ENCODE peak calls at places on chromosomes 13 and 19, in four cellular contexts. One of them, this sample, is unnamed.

GRCh38 chr13:47908200-47908902 is 92.7 kb downstream of the SUCLA2 start:
- DNase-seq in DMS 273 treated with DMSO at 0.1 percent for 48 hours: no peak
- DNase-seq in hypothalamus: no peak
- DNase-seq in stimulated activated CD8-positive, alpha-beta memory T cell treated with anti-CD3 and anti-CD28 coated beads, Interleukin-2, amount 100 ng/mL, for 48 hours: no peak
- DNase-seq in this sample: no peak

GRCh38 chr19:5503598-5503997 is 48.4 kb downstream of the ZNRF4 start:
- DNase-seq in DMS 273 treated with DMSO at 0.1 percent for 48 hours: no peak
- DNase-seq in hypothalamus: no peak
- DNase-seq in stimulated activated CD8-positive, alpha-beta memory T cell treated with anti-CD3 and anti-CD28 coated beads, Interleukin-2, amount 100 ng/mL, for 48 hours: no peak
- DNase-seq in this sample: no peak

GRCh38 chr19:17881701-17882100 is 10.0 kb downstream of the SLC5A5 start:
- DNase-seq in DMS 273 treated with DMSO at 0.1 percent for 48 hours: peak
- DNase-seq in stimulated activated CD8-positive, alpha-beta memory T cell treated with anti-CD3 and anti-CD28 coated beads, Interleukin-2, amount 100 ng/mL, for 48 hours: no peak
- DNase-seq in hypothalamus: no peak
- DNase-seq in this sample: no peak

GRCh38 chr13:102900193-102900608 is 54.4 kb downstream of the ERCC5 start:
- DNase-seq in stimulated activated CD8-positive, alpha-beta memory T cell treated with anti-CD3 and anti-CD28 coated beads, Interleukin-2, amount 100 ng/mL, for 48 hours: no peak
- DNase-seq in DMS 273 treated with DMSO at 0.1 percent for 48 hours: no peak
- DNase-seq in hypothalamus: no peak
- DNase-seq in this sample: no peak

GRCh38 chr19:53865523-53865917 is 2.2 kb upstream of the MYADM start:
- DNase-seq in hypothalamus: no peak
- DNase-seq in DMS 273 treated with DMSO at 0.1 percent for 48 hours: no peak
- DNase-seq in stimulated activated CD8-positive, alpha-beta memory T cell treated with anti-CD3 and anti-CD28 coated beads, Interleukin-2, amount 100 ng/mL, for 48 hours: no peak
- DNase-seq in this sample: no peak

GRCh38 chr13:104510422-104510821 is 1444.2 kb upstream of the SLC10A2 start:
- DNase-seq in stimulated activated CD8-positive, alpha-beta memory T cell treated with anti-CD3 and anti-CD28 coated beads, Interleukin-2, amount 100 ng/mL, for 48 hours: no peak
- DNase-seq in DMS 273 treated with DMSO at 0.1 percent for 48 hours: no peak
- DNase-seq in hypothalamus: no peak
- DNase-seq in this sample: no peak

GRCh38 chr13:78603240-78603947 is at the start of gene POU4F1:
- DNase-seq in hypothalamus: no peak
- DNase-seq in stimulated activated CD8-positive, alpha-beta memory T cell treated with anti-CD3 and anti-CD28 coated beads, Interleukin-2, amount 100 ng/mL, for 48 hours: peak
- DNase-seq in DMS 273 treated with DMSO at 0.1 percent for 48 hours: peak
- DNase-seq in this sample: no peak

GRCh38 chr13:24851546-24851945 is 87.6 kb downstream of the RNF17 start:
- DNase-seq in hypothalamus: no peak
- DNase-seq in DMS 273 treated with DMSO at 0.1 percent for 48 hours: no peak
- DNase-seq in stimulated activated CD8-positive, alpha-beta memory T cell treated with anti-CD3 and anti-CD28 coated beads, Interleukin-2, amount 100 ng/mL, for 48 hours: no peak
- DNase-seq in this sample: no peak

GRCh38 chr19:48720251-48720612 is 707 bp upstream of the MAMSTR start:
- DNase-seq in DMS 273 treated with DMSO at 0.1 percent for 48 hours: no peak
- DNase-seq in hypothalamus: no peak
- DNase-seq in stimulated activated CD8-positive, alpha-beta memory T cell treated with anti-CD3 and anti-CD28 coated beads, Interleukin-2, amount 100 ng/mL, for 48 hours: no peak
- DNase-seq in this sample: no peak

GRCh38 chr13:46160065-46160464 is 21.9 kb downstream of the LCP1 start:
- DNase-seq in hypothalamus: no peak
- DNase-seq in stimulated activated CD8-positive, alpha-beta memory T cell treated with anti-CD3 and anti-CD28 coated beads, Interleukin-2, amount 100 ng/mL, for 48 hours: no peak
- DNase-seq in DMS 273 treated with DMSO at 0.1 percent for 48 hours: no peak
- DNase-seq in this sample: no peak

GRCh38 chr19:9883231-9883758 is 48.2 kb downstream of the PIN1 start:
- DNase-seq in stimulated activated CD8-positive, alpha-beta memory T cell treated with anti-CD3 and anti-CD28 coated beads, Interleukin-2, amount 100 ng/mL, for 48 hours: no peak
- DNase-seq in DMS 273 treated with DMSO at 0.1 percent for 48 hours: peak
- DNase-seq in hypothalamus: no peak
- DNase-seq in this sample: no peak

GRCh38 chr19:46737761-46738171 is 8.1 kb upstream of the FKRP start:
- DNase-seq in hypothalamus: no peak
- DNase-seq in DMS 273 treated with DMSO at 0.1 percent for 48 hours: no peak
- DNase-seq in stimulated activated CD8-positive, alpha-beta memory T cell treated with anti-CD3 and anti-CD28 coated beads, Interleukin-2, amount 100 ng/mL, for 48 hours: no peak
- DNase-seq in this sample: no peak

GRCh38 chr13:31409678-31410356 is 210.0 kb downstream of the B3GLCT start:
- DNase-seq in stimulated activated CD8-positive, alpha-beta memory T cell treated with anti-CD3 and anti-CD28 coated beads, Interleukin-2, amount 100 ng/mL, for 48 hours: no peak
- DNase-seq in hypothalamus: no peak
- DNase-seq in DMS 273 treated with DMSO at 0.1 percent for 48 hours: no peak
- DNase-seq in this sample: no peak

GRCh38 chr13:40580566-40581276 is 85.7 kb downstream of the FOXO1 start:
- DNase-seq in hypothalamus: no peak
- DNase-seq in stimulated activated CD8-positive, alpha-beta memory T cell treated with anti-CD3 and anti-CD28 coated beads, Interleukin-2, amount 100 ng/mL, for 48 hours: no peak
- DNase-seq in DMS 273 treated with DMSO at 0.1 percent for 48 hours: no peak
- DNase-seq in this sample: no peak

GRCh38 chr13:89846890-89847585 is 1500.4 kb upstream of the MIR17HG start:
- DNase-seq in DMS 273 treated with DMSO at 0.1 percent for 48 hours: no peak
- DNase-seq in hypothalamus: no peak
- DNase-seq in stimulated activated CD8-positive, alpha-beta memory T cell treated with anti-CD3 and anti-CD28 coated beads, Interleukin-2, amount 100 ng/mL, for 48 hours: no peak
- DNase-seq in this sample: no peak

GRCh38 chr13:40570930-40571329 is 95.5 kb downstream of the FOXO1 start:
- DNase-seq in hypothalamus: no peak
- DNase-seq in stimulated activated CD8-positive, alpha-beta memory T cell treated with anti-CD3 and anti-CD28 coated beads, Interleukin-2, amount 100 ng/mL, for 48 hours: no peak
- DNase-seq in DMS 273 treated with DMSO at 0.1 percent for 48 hours: no peak
- DNase-seq in this sample: no peak

GRCh38 chr13:85590231-85590931 is 208.8 kb downstream of the SLITRK6 start:
- DNase-seq in stimulated activated CD8-positive, alpha-beta memory T cell treated with anti-CD3 and anti-CD28 coated beads, Interleukin-2, amount 100 ng/mL, for 48 hours: no peak
- DNase-seq in hypothalamus: no peak
- DNase-seq in DMS 273 treated with DMSO at 0.1 percent for 48 hours: no peak
- DNase-seq in this sample: no peak

GRCh38 chr13:113882266-113882627 is 18.4 kb upstream of the GAS6 start:
- DNase-seq in hypothalamus: no peak
- DNase-seq in DMS 273 treated with DMSO at 0.1 percent for 48 hours: no peak
- DNase-seq in stimulated activated CD8-positive, alpha-beta memory T cell treated with anti-CD3 and anti-CD28 coated beads, Interleukin-2, amount 100 ng/mL, for 48 hours: no peak
- DNase-seq in this sample: no peak

GRCh38 chr13:25966086-25966485 is 85.7 kb downstream of the SHISA2 start:
- DNase-seq in stimulated activated CD8-positive, alpha-beta memory T cell treated with anti-CD3 and anti-CD28 coated beads, Interleukin-2, amount 100 ng/mL, for 48 hours: no peak
- DNase-seq in hypothalamus: no peak
- DNase-seq in DMS 273 treated with DMSO at 0.1 percent for 48 hours: no peak
- DNase-seq in this sample: no peak

GRCh38 chr19:21202865-21203494 is 61.1 kb downstream of the ZNF431 start:
- DNase-seq in hypothalamus: no peak
- DNase-seq in stimulated activated CD8-positive, alpha-beta memory T cell treated with anti-CD3 and anti-CD28 coated beads, Interleukin-2, amount 100 ng/mL, for 48 hours: no peak
- DNase-seq in DMS 273 treated with DMSO at 0.1 percent for 48 hours: no peak
- DNase-seq in this sample: no peak

GRCh38 chr19:40701758-40702157 is 11.3 kb upstream of the NUMBL start:
- DNase-seq in hypothalamus: no peak
- DNase-seq in stimulated activated CD8-positive, alpha-beta memory T cell treated with anti-CD3 and anti-CD28 coated beads, Interleukin-2, amount 100 ng/mL, for 48 hours: no peak
- DNase-seq in DMS 273 treated with DMSO at 0.1 percent for 48 hours: no peak
- DNase-seq in this sample: no peak